ENCODE peak calls at places on chromosomes 1 and 21, in ten cellular contexts. A is fibroblast of villous mesenchyme; P is GM12891; R is activated naive CD4-positive, alpha-beta T cell treated with Interleukin-2 at 50 U/mL for 16 hours; Y is KBM-7; G is stromal cell of bone marrow; B is NCI-H1105; X is cerebellar cortex; Z is hippocampal formation; U is activated CD8-positive, alpha-beta memory T cell treated with anti-CD3 and anti-CD28 coated beads for 1 hour. Q is an unnamed sample.

GRCh38 chr1:16464917-16465625 is 24.5 kb downstream of the NECAP2 start:
- DNase-seq in X (no peak), Z (no peak), A (peak), U (no peak), G (no peak), B (no peak), P (no peak), Y (no peak), R (no peak), Q (no peak)

GRCh38 chr21:15586752-15587436 is 142.9 kb upstream of the USP25 start:
- DNase-seq in R (no peak), Z (no peak), G (no peak), A (no peak), U (no peak), P (no peak), X (no peak), B (no peak), Y (no peak), Q (no peak)

GRCh38 chr1:111201275-111202090 is 1.0 kb upstream of the DENND2D start:
- DNase-seq in X (no peak), P (no peak), Z (no peak), Y (no peak), B (no peak), U (no peak), R (no peak), A (peak), G (no peak), Q (no peak)

GRCh38 chr1:240709676-240710075 is 97.7 kb upstream of the GREM2 start:
- DNase-seq in B (no peak), Y (no peak), U (no peak), G (no peak), R (no peak), Z (no peak), X (no peak), P (no peak), A (no peak), Q (no peak)

GRCh38 chr1:238652346-238652968 is 733.9 kb upstream of the CHRM3 start:
- DNase-seq in Y (no peak), U (no peak), A (peak), B (no peak), P (no peak), Z (no peak), X (no peak), G (peak), R (no peak), Q (no peak)

GRCh38 chr1:224669400-224669799 is 53.3 kb downstream of the CNIH3 start:
- DNase-seq in Z (no peak), Y (no peak), R (no peak), P (no peak), G (no peak), U (no peak), B (no peak), A (no peak), X (no peak), Q (no peak)

GRCh38 chr21:20811702-20812101 is 186.5 kb upstream of the NCAM2 start:
- DNase-seq in Z (no peak), G (no peak), Y (no peak), R (no peak), A (no peak), U (no peak), P (no peak), B (no peak), X (no peak), Q (no peak)

GRCh38 chr1:204846546-204846945 is 24.1 kb upstream of the NFASC start:
- DNase-seq in G (no peak), A (no peak), R (no peak), Y (no peak), Z (peak), B (peak), U (no peak), P (no peak), X (no peak), Q (no peak)

GRCh38 chr1:54384921-54385726 is 21.1 kb downstream of the SSBP3 start:
- DNase-seq in A (peak), Y (peak), G (no peak), U (no peak), R (no peak), Z (no peak), B (no peak), X (no peak), P (no peak), Q (peak)

GRCh38 chr1:29960906-29961675 is 724.8 kb downstream of the PTPRU start:
- DNase-seq in X (no peak), B (no peak), P (no peak), Z (no peak), U (no peak), Y (no peak), G (no peak), A (no peak), R (no peak), Q (no peak)

GRCh38 chr1:22639286-22639685 is 2.9 kb downstream of the C1QA start:
- DNase-seq in R (no peak), Y (peak), B (no peak), U (no peak), X (no peak), P (no peak), Z (no peak), G (peak), A (peak), Q (no peak)

GRCh38 chr1:170221031-170221430 is 75.3 kb downstream of the NTMT2 start:
- DNase-seq in Z (no peak), P (no peak), G (peak), A (peak), R (no peak), Y (no peak), U (no peak), X (no peak), B (no peak), Q (no peak)

GRCh38 chr1:193181526-193181925 is 4.9 kb downstream of the B3GALT2 start:
- DNase-seq in Y (no peak), P (no peak), G (no peak), A (no peak), U (no peak), B (no peak), Z (no peak), X (no peak), R (no peak), Q (no peak)

GRCh38 chr1:168373869-168374268 is 93.2 kb downstream of the TBX19 start:
- DNase-seq in P (no peak), G (no peak), U (no peak), R (no peak), A (peak), X (peak), B (no peak), Z (no peak), Y (no peak), Q (no peak)

GRCh38 chr1:155206891-155207577 is 663 bp downstream of the THBS3 start:
- DNase-seq in P (peak), Y (peak), Z (peak), A (peak), G (peak), X (peak), B (peak), R (peak), U (peak), Q (peak)

GRCh38 chr1:31418626-31419025 is 5.6 kb downstream of the SERINC2 start:
- DNase-seq in Y (no peak), Z (no peak), P (no peak), G (no peak), X (no peak), U (no peak), B (no peak), R (no peak), A (no peak), Q (no peak)

GRCh38 chr1:145956776-145957442 is 908 bp downstream of the LIX1L start:
- DNase-seq in U (no peak), X (peak), P (no peak), G (no peak), Y (no peak), Z (no peak), R (no peak), B (no peak), A (peak), Q (no peak)

GRCh38 chr1:19325368-19325957 is 13.3 kb downstream of the SLC66A1 start:
- DNase-seq in G (no peak), Z (no peak), Y (no peak), U (no peak), B (no peak), A (no peak), X (no peak), R (no peak), P (no peak), Q (no peak)

GRCh38 chr1:234638832-234639799 is 29.1 kb upstream of the IRF2BP2 start:
- DNase-seq in X (no peak), Y (no peak), A (no peak), R (no peak), Z (no peak), U (no peak), B (no peak), P (no peak), G (no peak), Q (no peak)

GRCh38 chr1:218312509-218312908 is 27.4 kb downstream of the RRP15 start:
- DNase-seq in A (no peak), Z (no peak), U (no peak), Y (no peak), G (no peak), B (no peak), P (no peak), R (no peak), X (no peak), Q (no peak)